ENCODE peak calls at places on chromosomes 13 and 19, in four cellular contexts. B, G, P and F are unnamed samples.

GRCh38 chr19:27896091-27896490 is 1316.9 kb downstream of the UQCRFS1 start:
- DNase-seq in P (no peak), G (no peak), B (no peak), F (no peak)

GRCh38 chr13:94641432-94641941 is 39.8 kb downstream of the GPR180 start:
- DNase-seq in B (no peak), G (peak), P (peak), F (no peak)

GRCh38 chr19:40231057-40231456 is 4.6 kb upstream of the CCNP start:
- DNase-seq in P (no peak), B (no peak), G (no peak), F (no peak)

GRCh38 chr13:112876305-112877000 is 92.6 kb upstream of the MCF2L start:
- DNase-seq in B (no peak), P (no peak), G (no peak), F (no peak)

GRCh38 chr19:33580645-33581037 is 41.1 kb upstream of the CHST8 start:
- DNase-seq in B (no peak), P (no peak), G (no peak), F (no peak)

GRCh38 chr13:28716511-28716910 is 2.3 kb downstream of the SLC46A3 start:
- DNase-seq in G (peak), B (peak), P (peak), F (peak)

GRCh38 chr19:15449620-15450527 is at the start of gene WIZ:
- DNase-seq in B (peak), G (peak), P (peak), F (peak)

GRCh38 chr19:50377051-50377441 is 789 bp downstream of the NR1H2 start:
- DNase-seq in P (peak), B (peak), G (no peak), F (peak)

GRCh38 chr13:48094404-48094780 is 512 bp downstream of the MED4 start:
- DNase-seq in G (peak), P (peak), B (peak), F (no peak)

GRCh38 chr13:61294467-61295186 is 121.0 kb downstream of the PCDH20 start:
- DNase-seq in B (no peak), P (no peak), G (no peak), F (no peak)

GRCh38 chr13:59261928-59262488 is 901.7 kb downstream of the DIAPH3 start:
- DNase-seq in B (peak), P (no peak), G (no peak), F (no peak)

GRCh38 chr13:112616586-112617381 is 28.8 kb upstream of the TUBGCP3 start:
- DNase-seq in P (peak), G (peak), B (peak), F (peak)

GRCh38 chr19:32403291-32403995 is 2.1 kb upstream of the DPY19L3 start:
- DNase-seq in G (no peak), P (no peak), B (peak), F (no peak)
- H3K27ac ChIP-seq in G (no peak), P (no peak), B (peak), F (no peak)

DNA sequence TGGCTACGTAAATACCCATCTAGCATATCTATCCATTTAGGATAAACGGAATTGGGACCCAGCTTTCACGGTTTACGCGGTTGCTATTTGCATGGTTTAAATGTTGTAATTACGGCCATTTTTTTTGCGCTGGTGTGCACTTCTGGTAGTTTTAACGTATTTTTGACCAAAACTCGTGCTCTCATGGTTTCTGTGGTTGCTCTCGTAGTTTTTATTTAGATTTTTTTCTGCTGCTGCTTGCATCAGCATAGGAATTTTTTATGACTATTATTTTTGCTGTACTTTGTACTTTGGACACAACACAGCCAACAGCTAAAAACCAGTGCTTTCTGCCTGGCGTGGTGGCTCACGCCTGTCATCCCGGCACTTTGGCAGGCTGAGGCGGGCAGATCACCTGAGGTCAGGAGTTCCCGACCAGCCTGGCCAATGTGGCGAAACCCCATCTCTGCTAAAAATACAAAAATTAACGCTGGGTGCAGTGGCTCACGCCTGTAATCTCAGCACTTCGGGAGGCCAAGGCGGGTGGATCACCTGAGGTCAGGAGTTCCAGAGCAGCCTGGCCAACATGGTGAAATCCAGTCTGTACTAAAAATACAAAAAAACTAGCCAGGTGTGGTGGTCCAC is 32.6 kb downstream of the TIMM13 start:
- DNase-seq in G (no peak), B (no peak), P (no peak), F (peak)
- H3K9ac ChIP-seq in G (no peak), B (no peak), P (no peak), F (no peak)

DNA sequence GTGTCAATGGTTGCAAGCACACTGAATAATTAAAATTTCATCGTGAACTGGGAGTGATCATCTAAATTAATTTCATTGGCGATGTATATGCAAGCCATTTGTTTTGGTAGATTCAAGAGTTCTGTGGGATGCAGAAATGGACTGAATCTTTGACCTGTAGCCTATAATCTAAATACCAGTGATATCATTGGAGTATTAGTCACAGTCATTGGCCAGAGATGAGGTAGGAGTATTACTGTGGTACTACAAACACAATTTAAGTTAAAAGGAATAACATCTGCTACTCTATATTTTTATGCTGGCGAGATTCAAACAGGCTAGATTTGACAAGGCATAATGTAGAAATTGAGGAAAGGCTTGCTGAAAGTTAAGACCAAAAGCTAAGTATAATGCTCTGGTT is 14.0 kb downstream of the FRY start:
- DNase-seq in G (no peak), P (no peak), B (no peak), F (no peak)
- H3K27ac ChIP-seq in G (no peak), P (no peak), B (no peak), F (no peak)

GRCh38 chr13:43167058-43167457 is 143.7 kb downstream of the DNAJC15 start:
- DNase-seq in G (no peak), P (peak), B (no peak), F (no peak)
- H3K9ac ChIP-seq in G (no peak), P (no peak), B (no peak), F (no peak)

GRCh38 chr19:55086730-55087541 is 11.3 kb downstream of the EPS8L1 start:
- DNase-seq in B (peak), G (peak), P (peak), F (peak)

GRCh38 chr19:55085923-55086715 is 10.4 kb downstream of the EPS8L1 start:
- DNase-seq in B (peak), P (no peak), G (no peak), F (no peak)

GRCh38 chr19:55088543-55089265 is 13.0 kb downstream of the EPS8L1 start:
- DNase-seq in P (peak), G (peak), B (peak), F (peak)

GRCh38 chr19:55088021-55088451 is 12.4 kb downstream of the EPS8L1 start:
- DNase-seq in B (no peak), G (no peak), P (no peak), F (no peak)

GRCh38 chr19:55087542-55087935 is 11.9 kb downstream of the EPS8L1 start:
- DNase-seq in B (no peak), P (no peak), G (peak), F (no peak)
- H3K27ac ChIP-seq in B (no peak), P (no peak), G (no peak), F (no peak)